ENCODE peak calls at places on chromosomes 6 and 20, in six cellular contexts. B is left lung, E is substantia nigra, D is psoas muscle, P is AG04450, V is heart left ventricle. Y is an unnamed sample.

GRCh38 chr6:155373276-155373675 is 59.0 kb upstream of the TFB1M start:
- DNase-seq in B (no peak), E (no peak), D (no peak), P (no peak), V (no peak), Y (no peak)

GRCh38 chr20:35742741-35743523 is 872 bp upstream of the RBM39 start:
- DNase-seq in B (no peak), E (no peak), D (no peak), P (no peak), V (no peak), Y (no peak)

GRCh38 chr6:112118034-112118433 is 30.6 kb downstream of the FAM229B start:
- DNase-seq in B (no peak), E (no peak), D (no peak), P (no peak), V (no peak), Y (no peak)

GRCh38 chr20:37166867-37167266 is 12.3 kb upstream of the RPN2 start:
- DNase-seq in B (no peak), E (no peak), D (no peak), P (no peak), V (no peak), Y (no peak)

GRCh38 chr6:129516787-129517186 is 193.2 kb downstream of the ARHGAP18 start:
- DNase-seq in B (no peak), E (no peak), D (no peak), P (no peak), V (no peak), Y (no peak)

GRCh38 chr6:128024976-128025375 is 124.1 kb upstream of the THEMIS start:
- DNase-seq in B (no peak), E (no peak), D (no peak), P (no peak), V (no peak), Y (no peak)

GRCh38 chr6:49839957-49840356 is 26.4 kb downstream of the CRISP1 start:
- DNase-seq in B (no peak), E (no peak), D (no peak), P (no peak), V (no peak), Y (no peak)

GRCh38 chr6:130697661-130698535 is 129.3 kb upstream of the SMLR1 start:
- DNase-seq in B (no peak), E (no peak), D (no peak), P (peak), V (no peak), Y (no peak)

GRCh38 chr6:156169361-156169760 is 607.8 kb upstream of the ARID1B start:
- DNase-seq in B (no peak), E (no peak), D (no peak), P (no peak), V (no peak), Y (no peak)

GRCh38 chr6:64054870-64055269 is 419.3 kb downstream of the PHF3 start:
- DNase-seq in B (no peak), E (no peak), D (no peak), P (no peak), V (no peak), Y (no peak)

GRCh38 chr6:81561731-81562130 is 190.8 kb downstream of the TENT5A start:
- DNase-seq in B (no peak), E (no peak), D (no peak), P (no peak), V (no peak), Y (no peak)

GRCh38 chr6:125658125-125658524 is 91.3 kb upstream of the HEY2 start:
- DNase-seq in B (no peak), E (no peak), D (no peak), P (no peak), V (no peak), Y (no peak)

GRCh38 chr20:61441537-61441936 is 189.5 kb downstream of the CDH4 start:
- DNase-seq in B (no peak), E (no peak), D (no peak), P (no peak), V (no peak), Y (no peak)

GRCh38 chr6:29746846-29747687 is 23.8 kb downstream of the HLA-F start:
- DNase-seq in B (no peak), E (no peak), D (no peak), P (no peak), V (no peak), Y (no peak)

GRCh38 chr6:36204068-36204753 is 7.7 kb downstream of the BRPF3 start:
- DNase-seq in B (no peak), E (no peak), D (no peak), P (no peak), V (no peak), Y (no peak)

DNA sequence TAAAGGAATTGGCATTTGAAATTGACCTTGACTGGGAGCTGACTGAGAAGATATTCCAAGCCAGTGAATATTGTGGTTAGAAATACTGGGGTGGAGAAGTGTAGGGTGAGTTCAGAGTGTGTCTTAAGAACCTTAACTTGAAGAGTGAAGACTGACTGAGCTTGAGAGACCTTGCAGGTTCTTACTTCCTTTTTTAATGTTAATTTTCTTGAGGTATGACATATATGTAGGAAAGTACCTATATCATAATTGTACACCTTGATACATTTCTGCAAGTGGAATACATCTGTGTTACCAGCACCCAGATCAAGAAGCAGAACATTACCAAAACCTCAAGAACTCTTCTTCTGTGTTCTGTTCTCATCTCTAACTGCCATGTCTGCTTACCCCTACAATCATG is 11.0 kb downstream of the DHX35 start:
- DNase-seq in B (no peak), E (no peak), D (no peak), P (no peak), V (no peak), Y (no peak)
- H3K27ac ChIP-seq in B (no peak), E (no peak), D (no peak), P (no peak), V (peak), Y (no peak)

GRCh38 chr6:166556336-166556735 is 30.1 kb downstream of the RAMACL start:
- DNase-seq in B (no peak), E (no peak), D (no peak), P (no peak), V (no peak), Y (no peak)

GRCh38 chr6:166553563-166554271 is 32.8 kb downstream of the RAMACL start:
- DNase-seq in B (no peak), E (no peak), D (peak), P (peak), V (peak), Y (no peak)

GRCh38 chr6:166554316-166554715 is 32.2 kb downstream of the RAMACL start:
- DNase-seq in B (no peak), E (no peak), D (no peak), P (no peak), V (peak), Y (no peak)

GRCh38 chr6:166556871-166557322 is 29.6 kb downstream of the RAMACL start:
- DNase-seq in B (peak), E (peak), D (peak), P (no peak), V (peak), Y (peak)

DNA sequence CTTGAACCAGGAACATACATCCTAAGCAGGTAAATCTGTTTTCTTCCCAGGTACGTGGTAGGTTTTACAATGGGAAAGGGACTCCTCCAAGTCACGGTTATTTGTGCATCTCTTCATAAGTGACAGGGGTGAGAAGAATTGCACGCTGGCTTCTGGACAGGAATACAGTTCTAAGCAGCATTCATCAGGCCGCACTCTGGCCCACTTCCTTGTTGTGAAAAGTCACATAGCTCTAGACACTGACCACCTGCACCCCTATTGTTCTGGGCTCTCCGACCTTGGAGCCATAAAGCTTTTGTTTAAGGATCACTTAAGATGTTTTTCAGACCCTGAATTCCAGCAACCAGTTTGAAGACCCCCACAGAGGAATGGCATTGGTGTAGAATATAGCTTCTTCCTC is 31.4 kb downstream of the RAMACL start:
- DNase-seq in B (no peak), E (no peak), D (no peak), P (no peak), V (no peak), Y (no peak)
- H3K27ac ChIP-seq in B (peak), E (peak), D (peak), P (no peak), V (peak), Y (peak)

DNA sequence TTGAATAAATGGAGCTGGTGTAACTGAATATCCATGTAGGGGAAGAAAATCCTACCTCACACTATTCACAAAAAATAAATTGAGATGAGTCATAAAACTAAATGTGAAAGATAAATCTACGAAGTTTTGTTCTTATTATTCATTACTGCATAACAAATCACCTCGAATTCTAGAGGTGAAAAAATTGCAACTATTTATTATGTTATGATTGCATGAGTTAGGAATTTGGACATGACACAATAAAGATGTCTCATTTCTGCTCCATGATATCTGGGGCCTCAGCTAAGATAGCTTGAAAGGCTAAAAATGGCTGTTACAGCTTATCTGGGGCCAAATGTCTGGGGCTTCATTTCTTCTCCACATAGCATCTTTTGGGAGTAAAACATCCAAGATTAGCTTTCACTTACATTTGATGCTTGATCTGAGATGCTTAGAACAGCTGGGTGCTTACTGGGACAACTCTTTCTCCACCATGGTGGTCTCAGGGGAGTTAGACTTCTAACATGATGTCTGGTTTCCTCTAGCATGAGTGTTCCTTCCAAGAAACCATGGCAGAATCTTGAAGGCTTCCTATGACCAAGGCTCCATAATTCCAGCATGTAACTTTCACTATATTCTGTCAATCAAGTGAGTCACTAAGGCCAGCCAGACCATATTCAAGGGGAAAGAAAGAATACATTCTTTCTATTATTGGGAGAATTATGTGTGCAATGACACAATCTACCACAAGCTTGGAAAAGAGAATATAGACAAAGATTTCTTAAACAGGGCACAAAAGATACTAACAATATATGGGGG is 30.1 kb downstream of the OR2B6 start:
- DNase-seq in B (no peak), E (no peak), D (no peak), P (no peak), V (no peak), Y (no peak)
- H3K27ac ChIP-seq in B (no peak), E (no peak), D (no peak), P (no peak), V (no peak), Y (no peak)

GRCh38 chr20:10313701-10314100 is 95.1 kb downstream of the SNAP25 start:
- DNase-seq in B (no peak), E (no peak), D (no peak), P (no peak), V (no peak), Y (no peak)
- H3K27ac ChIP-seq in B (no peak), E (no peak), D (no peak), P (no peak), V (no peak), Y (no peak)

GRCh38 chr20:2752631-2753455 is 47.6 kb downstream of the CPXM1 start:
- DNase-seq in B (peak), E (no peak), D (no peak), P (no peak), V (peak), Y (no peak)
- H3K27ac ChIP-seq in B (no peak), E (no peak), D (no peak), P (no peak), V (no peak), Y (no peak)

DNA sequence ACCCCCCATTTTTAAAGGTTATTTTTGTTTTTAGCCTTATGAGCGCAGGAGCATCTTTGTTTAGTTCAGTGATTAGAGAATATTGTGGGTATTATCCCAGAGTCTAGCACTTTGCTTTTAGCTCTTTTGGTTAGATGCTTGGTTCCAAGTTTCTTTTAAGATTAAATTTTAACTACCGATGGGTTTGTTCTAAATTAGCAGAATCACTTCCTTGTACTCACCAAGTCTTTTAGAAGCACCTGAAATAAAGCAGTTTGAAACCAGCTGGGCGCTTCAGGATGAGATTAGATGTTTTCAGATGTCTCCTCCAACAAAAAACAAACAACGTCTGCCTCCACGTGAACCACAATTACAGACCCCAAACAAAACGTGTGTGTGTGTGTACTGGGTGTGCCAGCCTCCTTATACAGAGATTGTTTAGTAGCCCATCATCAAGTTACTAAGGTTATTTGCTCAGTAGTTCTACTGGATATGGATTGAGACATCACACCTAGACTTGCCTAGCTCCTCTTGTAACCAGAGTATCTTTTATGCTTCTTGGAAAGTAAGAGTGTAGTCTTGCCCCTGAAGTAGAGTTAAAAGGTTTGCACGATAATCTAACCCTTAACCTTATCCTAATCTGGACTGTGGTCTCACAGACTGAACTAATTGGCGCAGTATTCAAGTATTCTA is 2.2 kb downstream of the DSTN start:
- DNase-seq in B (no peak), E (no peak), D (no peak), P (no peak), V (no peak), Y (no peak)
- H3K27ac ChIP-seq in B (peak), E (no peak), D (no peak), P (no peak), V (peak), Y (peak)

DNA sequence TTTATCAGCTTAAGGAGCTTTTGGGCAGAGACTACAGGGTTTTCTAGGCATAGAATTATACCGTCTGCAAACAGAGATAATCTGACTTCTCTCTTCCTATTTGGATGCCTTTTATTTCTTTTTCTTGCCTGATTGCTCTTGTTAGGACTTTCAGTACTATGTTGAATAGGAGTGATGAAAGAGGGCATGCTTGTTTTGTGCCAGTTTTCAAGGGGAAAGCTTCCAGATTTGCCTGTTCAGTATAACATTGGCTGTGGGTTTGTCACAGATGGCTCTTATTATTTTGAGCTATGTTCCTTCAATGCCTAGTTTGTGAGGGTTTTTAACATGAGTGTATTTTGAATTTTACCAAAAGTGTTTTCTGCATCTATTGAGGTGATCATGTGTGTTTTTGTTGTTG is 192.8 kb upstream of the PHACTR1 start:
- DNase-seq in B (no peak), E (no peak), D (no peak), P (no peak), V (no peak), Y (no peak)
- H3K27ac ChIP-seq in B (no peak), E (no peak), D (no peak), P (no peak), V (no peak), Y (no peak)

DNA sequence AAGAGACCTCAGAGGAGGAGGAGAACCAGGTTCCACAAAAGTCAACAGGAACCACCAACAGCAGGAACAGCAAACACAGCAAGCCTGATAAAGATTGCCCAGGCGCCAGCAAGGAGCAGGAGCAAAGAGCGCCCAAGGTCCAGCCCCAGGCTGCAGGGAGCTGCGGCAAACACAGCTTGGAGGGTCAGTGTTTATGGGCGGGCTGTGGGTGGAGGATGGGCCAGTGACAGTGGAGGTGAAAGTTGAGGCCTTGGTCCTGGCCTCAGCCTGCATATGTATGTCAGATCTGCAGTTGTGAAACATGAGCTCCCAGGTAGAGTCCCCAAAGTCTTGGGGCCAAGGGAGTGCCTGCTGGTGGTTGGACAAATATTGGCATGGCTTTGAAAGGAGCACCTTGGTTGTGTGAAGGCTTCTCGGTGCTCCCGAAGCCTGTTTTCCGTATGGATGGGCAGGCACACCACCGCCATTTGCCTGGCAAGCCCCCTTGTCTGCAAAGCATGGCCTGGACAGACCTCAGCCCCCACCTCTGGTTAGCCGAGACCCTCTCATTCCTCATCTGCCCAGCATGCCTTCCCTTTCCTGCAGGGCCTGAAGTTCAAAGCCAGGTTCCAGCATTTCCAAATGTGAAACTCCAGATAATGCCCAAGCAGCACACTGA is 2.0 kb upstream of the CAPN11 start:
- DNase-seq in B (no peak), E (no peak), D (no peak), P (no peak), V (no peak), Y (no peak)
- H3K27ac ChIP-seq in B (no peak), E (no peak), D (no peak), P (no peak), V (no peak), Y (no peak)

GRCh38 chr6:163718537-163718936 is 304.0 kb downstream of the QKI start:
- DNase-seq in B (no peak), E (no peak), D (no peak), P (no peak), V (no peak), Y (no peak)

GRCh38 chr6:163720460-163721235 is 306.1 kb downstream of the QKI start:
- DNase-seq in B (no peak), E (no peak), D (no peak), P (no peak), V (no peak), Y (no peak)

GRCh38 chr6:163717106-163717764 is 302.7 kb downstream of the QKI start:
- DNase-seq in B (no peak), E (no peak), D (no peak), P (no peak), V (no peak), Y (peak)

GRCh38 chr6:163720005-163720404 is 305.5 kb downstream of the QKI start:
- DNase-seq in B (no peak), E (no peak), D (no peak), P (no peak), V (no peak), Y (no peak)

GRCh38 chr6:163719028-163719742 is 304.7 kb downstream of the QKI start:
- DNase-seq in B (no peak), E (no peak), D (no peak), P (no peak), V (no peak), Y (no peak)
- H3K27ac ChIP-seq in B (no peak), E (no peak), D (no peak), P (no peak), V (no peak), Y (no peak)